ENCODE peak calls at places on chromosome 2, in nine cellular contexts. M is GM23338, U is HCT116, Q is HL-60, Y is K562, K is Panc1, W is SK-N-SH, X is HepG2, F is GM12878. P is an unnamed sample.
A peak's percentile ranks its signal among the peaks of the same experiment; 100 is the strongest.

GRCh38 chr2:27494284-27494943 is 586 bp downstream of the FNDC4 start:
- DNase-seq in M (peak; percentile 55), U (no peak), Q (no peak), Y (peak; percentile 79), K (no peak), W (no peak), X (peak; percentile 50), F (no peak), P (no peak)

GRCh38 chr2:10584843-10585475 is 104.8 kb downstream of the NOL10 start:
- DNase-seq in M (no peak), U (no peak), Q (no peak), Y (no peak), K (no peak), W (no peak), X (peak; percentile 58), F (no peak), P (peak; percentile 90)

GRCh38 chr2:33042819-33043218 is 96.1 kb downstream of the LTBP1 start:
- DNase-seq in M (no peak), U (no peak), Q (no peak), Y (no peak), K (no peak), W (no peak), X (no peak), F (no peak), P (no peak)

GRCh38 chr2:47271054-47272000 is 116.2 kb upstream of the STPG4 start:
- DNase-seq in M (no peak), U (no peak), Q (no peak), Y (no peak), K (no peak), W (no peak), X (no peak), F (no peak), P (peak; percentile 29)

GRCh38 chr2:71568103-71568502 is 114.7 kb downstream of the DYSF start:
- DNase-seq in M (no peak), U (no peak), Q (no peak), Y (no peak), K (no peak), W (no peak), X (no peak), F (no peak), P (no peak)

GRCh38 chr2:195945056-195945455 is 123.6 kb downstream of the DNAH7 start:
- DNase-seq in M (no peak), U (no peak), Q (no peak), Y (no peak), K (no peak), W (no peak), X (no peak), F (no peak), P (no peak)

GRCh38 chr2:108323619-108324018 is 34.9 kb downstream of the SULT1C2 start:
- DNase-seq in M (no peak), U (no peak), Q (no peak), Y (no peak), K (no peak), W (no peak), X (no peak), F (no peak), P (no peak)

GRCh38 chr2:21042958-21043743 is 722 bp downstream of the APOB start:
- DNase-seq in M (peak; percentile 87), U (peak; percentile 8), Q (peak; percentile 24), Y (peak; percentile 77), K (peak; percentile 18), W (peak; percentile 91), X (peak; percentile 98), F (no peak), P (peak; percentile 55)

GRCh38 chr2:201258666-201258999 is 1.7 kb upstream of the CASP8 start:
- DNase-seq in M (peak; percentile 27), U (no peak), Q (peak; percentile 85), Y (no peak), K (no peak), W (no peak), X (no peak), F (no peak), P (no peak)

GRCh38 chr2:190379249-190379964 is 28.7 kb upstream of the MFSD6 start:
- DNase-seq in M (no peak), U (no peak), Q (no peak), Y (peak; percentile 12), K (no peak), W (no peak), X (peak; percentile 32), F (no peak), P (no peak)

GRCh38 chr2:241561811-241562210 is 3.3 kb downstream of the BOK start:
- DNase-seq in M (no peak), U (no peak), Q (no peak), Y (peak; percentile 53), K (no peak), W (peak; percentile 76), X (no peak), F (no peak), P (no peak)

GRCh38 chr2:126399001-126399400 is 257.0 kb upstream of the GYPC start:
- DNase-seq in M (peak; percentile 21), U (no peak), Q (peak; percentile 30), Y (no peak), K (no peak), W (no peak), X (peak; percentile 3), F (no peak), P (no peak)

GRCh38 chr2:1510184-1510583 is 96.9 kb downstream of the TPO start:
- DNase-seq in M (no peak), U (no peak), Q (no peak), Y (no peak), K (no peak), W (peak; percentile 72), X (no peak), F (no peak), P (no peak)

GRCh38 chr2:45168731-45169338 is 159.6 kb upstream of the SIX2 start:
- DNase-seq in M (peak; percentile 55), U (no peak), Q (peak; percentile 6), Y (no peak), K (no peak), W (peak; percentile 90), X (no peak), F (no peak), P (peak; percentile 46)

GRCh38 chr2:9984861-9985480 is 33.5 kb downstream of the GRHL1 start:
- DNase-seq in M (no peak), U (no peak), Q (no peak), Y (no peak), K (no peak), W (no peak), X (no peak), F (no peak), P (no peak)

DNA sequence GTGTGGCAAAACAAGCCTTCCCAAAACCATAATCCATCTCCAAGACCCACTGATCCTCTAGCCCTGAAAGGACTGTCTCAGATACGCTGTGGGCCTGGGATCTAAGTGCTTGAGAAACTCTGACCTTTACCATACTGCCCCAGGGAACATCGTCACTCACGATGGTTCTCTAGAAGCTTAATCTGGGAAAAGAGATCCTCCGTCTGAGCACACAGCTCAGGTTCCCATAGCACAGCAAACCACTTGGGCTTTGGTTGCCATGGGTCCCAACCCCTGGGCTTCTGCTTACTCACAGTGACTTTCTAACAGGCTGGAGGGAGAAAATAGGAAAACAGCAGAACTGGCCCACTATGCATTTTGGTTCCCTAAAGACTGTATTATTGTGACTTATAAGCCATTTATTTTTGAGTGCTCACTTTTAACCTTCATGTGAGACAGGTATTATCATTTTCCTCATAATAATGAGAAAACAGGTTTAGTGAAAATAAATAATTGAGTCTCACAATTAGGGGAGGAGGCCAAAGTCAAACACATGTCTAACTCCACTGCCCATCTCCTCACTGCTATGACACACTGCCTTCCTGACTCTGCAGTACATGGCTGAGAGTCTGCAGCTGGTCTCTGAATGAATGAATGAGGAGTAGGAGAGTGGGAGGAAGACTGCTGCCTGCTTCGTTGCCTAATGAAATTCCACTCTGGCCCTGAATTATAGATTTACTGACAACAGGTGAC is 46.7 kb downstream of the REEP1 start:
- DNase-seq in M (no peak), U (no peak), Q (no peak), Y (no peak), K (no peak), W (no peak), X (no peak), F (no peak), P (no peak)
- TF ChIP-seq REST in M (no peak), U (no peak), Q (no peak), Y (no peak), K (no peak), W (no peak), X (no peak), F (no peak), P (no peak)

GRCh38 chr2:18440141-18440605 is 120.3 kb downstream of the RDH14 start:
- DNase-seq in M (no peak), U (no peak), Q (no peak), Y (no peak), K (no peak), W (no peak), X (no peak), F (no peak), P (no peak)
- TF ChIP-seq REST in M (no peak), U (no peak), Q (no peak), Y (no peak), K (no peak), W (no peak), X (no peak), F (no peak), P (no peak)

GRCh38 chr2:205680067-205680466 is 2.2 kb upstream of the NRP2 start:
- DNase-seq in M (peak; percentile 99), U (peak; percentile 89), Q (peak; percentile 63), Y (peak; percentile 49), K (peak; percentile 41), W (peak; percentile 70), X (peak; percentile 76), F (no peak), P (peak; percentile 96)
- TF ChIP-seq REST in M (no peak), U (no peak), Q (no peak), Y (no peak), K (no peak), W (peak; percentile 25), X (no peak), F (no peak), P (no peak)

GRCh38 chr2:58063641-58064040 is 17.0 kb downstream of the VRK2 start:
- DNase-seq in M (no peak), U (no peak), Q (no peak), Y (no peak), K (no peak), W (no peak), X (no peak), F (no peak), P (no peak)

GRCh38 chr2:58067001-58067400 is 20.4 kb downstream of the VRK2 start:
- DNase-seq in M (no peak), U (no peak), Q (no peak), Y (no peak), K (no peak), W (no peak), X (no peak), F (no peak), P (no peak)

GRCh38 chr2:58065248-58065647 is 18.6 kb downstream of the VRK2 start:
- DNase-seq in M (no peak), U (no peak), Q (no peak), Y (no peak), K (no peak), W (no peak), X (no peak), F (no peak), P (no peak)

GRCh38 chr2:58064136-58064535 is 17.5 kb downstream of the VRK2 start:
- DNase-seq in M (no peak), U (no peak), Q (no peak), Y (no peak), K (no peak), W (no peak), X (no peak), F (no peak), P (no peak)
- TF ChIP-seq REST in M (no peak), U (no peak), Q (no peak), Y (no peak), K (no peak), W (no peak), X (no peak), F (no peak), P (no peak)

P was measured in A549.